ENCODE peak calls at places on chromosomes 4 and X, in four cellular contexts. W, A, V and N are unnamed samples.

GRCh38 chrX:10288400-10288799 is 131.6 kb downstream of the CLCN4 start:
- DNase-seq in A (no peak), W (no peak), V (no peak), N (no peak)

GRCh38 chrX:40108959-40109287 is 11.2 kb upstream of the BCOR start:
- DNase-seq in A (peak), V (no peak), W (no peak), N (peak)

GRCh38 chr4:25021206-25021605 is 9.5 kb downstream of the LGI2 start:
- DNase-seq in W (peak), V (no peak), A (no peak), N (no peak)

GRCh38 chrX:111270339-111270738 is at the start of gene CAPN6:
- DNase-seq in W (no peak), V (no peak), A (no peak), N (no peak)

GRCh38 chr4:156497486-156497885 is 474.1 kb downstream of the PDGFC start:
- DNase-seq in V (no peak), W (no peak), A (no peak), N (no peak)

GRCh38 chrX:109862386-109862910 is 129.4 kb upstream of the ACSL4 start:
- DNase-seq in W (no peak), V (no peak), A (no peak), N (no peak)

GRCh38 chr4:26941951-26942350 is 81.3 kb downstream of the STIM2 start:
- DNase-seq in V (no peak), W (no peak), A (no peak), N (peak)

GRCh38 chrX:39195156-39195555 is 393.9 kb downstream of the MID1IP1 start:
- DNase-seq in W (no peak), A (no peak), V (no peak), N (no peak)

GRCh38 chr4:145481164-145481941 is at the start of gene SMAD1:
- DNase-seq in W (peak), V (no peak), A (peak), N (peak)

GRCh38 chrX:31154941-31155340 is 83.1 kb upstream of the FTHL17 start:
- DNase-seq in V (no peak), A (peak), W (no peak), N (no peak)

GRCh38 chr4:76090241-76090691 is 15.8 kb downstream of the ART3 start:
- DNase-seq in V (no peak), W (peak), A (peak), N (peak)

GRCh38 chrX:80550722-80551121 is 130.5 kb downstream of the TENT5D start:
- DNase-seq in V (no peak), W (peak), A (no peak), N (peak)

GRCh38 chr4:67234296-67234695 is 311.0 kb downstream of the CENPC start:
- DNase-seq in V (no peak), W (no peak), A (no peak), N (no peak)

GRCh38 chr4:76977731-76978350 is 28.3 kb downstream of the SEPTIN11 start:
- DNase-seq in W (no peak), V (no peak), A (no peak), N (no peak)

GRCh38 chr4:6727081-6727942 is 11.3 kb downstream of the BLOC1S4 start:
- DNase-seq in V (no peak), W (no peak), A (no peak), N (peak)

GRCh38 chrX:40570346-40571093 is 10.2 kb upstream of the ATP6AP2 start:
- DNase-seq in A (no peak), V (peak), W (no peak), N (no peak)

GRCh38 chr4:127660486-127660885 is 27.7 kb downstream of the INTU start:
- DNase-seq in V (no peak), W (no peak), A (no peak), N (peak)

GRCh38 chr4:113212613-113213012 is 163.2 kb downstream of the ANK2 start:
- DNase-seq in A (no peak), W (no peak), V (no peak), N (no peak)

GRCh38 chr4:56323386-56323785 is 63.9 kb downstream of the AASDH start:
- DNase-seq in W (no peak), A (no peak), V (no peak), N (no peak)

GRCh38 chr4:74475946-74476345 is 31.0 kb downstream of the AREG start:
- DNase-seq in A (no peak), W (no peak), V (no peak), N (no peak)

GRCh38 chrX:96314974-96315373 is 369.7 kb upstream of the DIAPH2 start:
- DNase-seq in V (no peak), W (peak), A (no peak), N (no peak)

GRCh38 chr4:98687876-98688275 is 29.5 kb upstream of the TSPAN5 start:
- DNase-seq in V (no peak), W (no peak), A (no peak), N (no peak)

GRCh38 chrX:26586570-26586969 is 370.6 kb downstream of the MAGEB5 start:
- DNase-seq in V (no peak), A (no peak), W (no peak), N (no peak)

GRCh38 chrX:120769576-120770341 is 105.9 kb downstream of the CT47B1 start:
- DNase-seq in V (no peak), A (peak), W (peak), N (no peak)

GRCh38 chr4:2069986-2070385 is 10.9 kb downstream of the NAT8L start:
- DNase-seq in A (peak), V (no peak), W (no peak), N (no peak)

GRCh38 chrX:20500949-20501348 is 234.2 kb upstream of the RPS6KA3 start:
- DNase-seq in V (no peak), A (no peak), W (no peak), N (no peak)

GRCh38 chrX:101357166-101357795 is 8.7 kb upstream of the TIMM8A start:
- DNase-seq in A (no peak), V (no peak), W (no peak), N (peak)

GRCh38 chr4:151641167-151641566 is 119.6 kb downstream of the GATB start:
- DNase-seq in A (no peak), V (no peak), W (peak), N (no peak)

GRCh38 chrX:154785711-154786110 is 19.6 kb downstream of the MPP1 start:
- DNase-seq in W (no peak), V (no peak), A (no peak), N (no peak)

GRCh38 chr4:157706134-157706533 is 466.7 kb downstream of the GASK1B start:
- DNase-seq in V (no peak), A (no peak), W (no peak), N (no peak)

GRCh38 chr4:141078871-141079270 is 54.4 kb downstream of the RNF150 start:
- DNase-seq in A (no peak), V (no peak), W (no peak), N (no peak)

GRCh38 chr4:183620421-183620820 is 38.6 kb downstream of the RWDD4 start:
- DNase-seq in A (no peak), W (no peak), V (no peak), N (no peak)

GRCh38 chrX:53186363-53186762 is 38.6 kb downstream of the KDM5C start:
- DNase-seq in W (no peak), V (no peak), A (no peak), N (no peak)
- TF ChIP-seq FOXM1 in W (no peak), V (no peak), A (no peak), N (no peak)

GRCh38 chrX:87517571-87518141 is at the start of gene KLHL4:
- DNase-seq in V (no peak), A (no peak), W (no peak), N (peak)
- TF ChIP-seq JUND in V (no peak), A (no peak), W (no peak), N (peak)

GRCh38 chrX:13250831-13251612 is 68.8 kb downstream of the ATXN3L start:
- DNase-seq in A (no peak), V (no peak), W (no peak), N (peak)
- TF ChIP-seq EP300 in A (no peak), V (no peak), W (no peak), N (no peak)

GRCh38 chrX:130857207-130857606 is 45.8 kb downstream of the ENOX2 start:
- DNase-seq in V (no peak), W (no peak), A (no peak), N (no peak)

GRCh38 chrX:130861462-130861861 is 41.5 kb downstream of the ENOX2 start:
- DNase-seq in V (no peak), A (no peak), W (no peak), N (no peak)
- TF ChIP-seq FOXM1 in V (no peak), A (no peak), W (no peak), N (no peak)

DNA sequence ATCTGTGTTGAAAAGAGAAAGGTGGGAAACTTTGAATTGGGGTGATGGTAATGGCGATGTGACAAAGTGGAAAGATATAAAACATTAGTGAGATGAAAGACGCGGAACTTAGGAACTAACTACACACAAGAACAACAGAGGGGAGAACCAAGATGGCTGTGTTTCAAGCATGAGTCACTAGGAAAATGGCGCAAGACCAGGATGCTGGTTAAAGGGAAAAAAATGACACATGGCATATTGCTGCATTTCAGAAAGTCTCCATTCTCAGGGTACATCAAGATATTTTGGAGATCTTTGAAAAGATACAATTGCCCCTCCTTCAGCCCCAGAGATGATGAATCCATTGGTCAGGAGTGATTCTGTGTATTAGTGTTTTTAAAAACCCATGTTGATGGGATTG is 164.4 kb downstream of the FBXO8 start:
- DNase-seq in V (no peak), W (no peak), A (peak), N (no peak)
- TF ChIP-seq JUND in V (no peak), W (no peak), A (peak), N (peak)

GRCh38 chr4:153222162-153222789 is 18.0 kb downstream of the TRIM2 start:
- DNase-seq in A (peak), W (no peak), V (no peak), N (no peak)
- TF ChIP-seq EP300 in A (peak), W (no peak), V (no peak), N (no peak)

GRCh38 chr4:177740563-177740962 is 298.3 kb upstream of the AGA start:
- DNase-seq in A (no peak), V (no peak), W (no peak), N (no peak)

DNA sequence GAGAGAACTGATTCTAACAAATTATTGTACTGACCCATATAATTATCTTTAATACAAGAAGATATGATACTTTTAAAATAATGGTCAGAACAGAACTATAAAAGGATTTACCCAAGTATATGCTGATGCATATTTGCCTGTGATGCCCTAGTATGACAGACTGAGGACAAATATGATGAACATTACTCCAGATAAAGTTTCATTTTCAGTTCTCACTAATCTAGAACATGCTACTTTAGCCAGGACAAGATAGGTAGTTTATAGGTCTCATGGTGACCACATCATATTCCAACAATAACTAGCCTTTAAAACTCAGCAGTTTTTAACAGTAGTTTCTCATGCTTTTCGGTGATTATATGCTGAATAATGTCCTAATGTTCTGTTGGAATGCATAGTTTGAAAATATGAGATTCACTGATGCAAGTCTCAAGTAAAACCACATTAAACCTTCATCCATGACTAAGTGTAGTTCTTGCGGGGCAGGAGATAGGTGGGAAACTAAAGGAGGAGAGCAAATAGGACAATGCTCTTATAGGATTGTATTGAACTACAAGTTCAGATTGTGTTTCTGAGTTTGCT is 295.2 kb upstream of the AGA start:
- DNase-seq in V (no peak), A (no peak), W (no peak), N (no peak)
- TF ChIP-seq FOXM1 in V (no peak), A (no peak), W (no peak), N (no peak)